ENCODE peak calls at places on chromosomes 3 and 15, in four cellular contexts. One of them, this sample, is unnamed.

GRCh38 chr3:156298938-156299337 is 178.6 kb downstream of the KCNAB1 start:
- DNase-seq in uterus: no peak
- DNase-seq in hepatocyte: no peak
- DNase-seq in PC-3: no peak
- DNase-seq in this sample: peak; percentile 71

GRCh38 chr15:62698646-62699045 is 343.9 kb upstream of the TPM1 start:
- DNase-seq in uterus: no peak
- DNase-seq in hepatocyte: no peak
- DNase-seq in PC-3: no peak
- DNase-seq in this sample: no peak

GRCh38 chr3:186589856-186590579 is 19.5 kb downstream of the DNAJB11 start:
- DNase-seq in uterus: no peak
- DNase-seq in hepatocyte: no peak
- DNase-seq in PC-3: peak; percentile 51
- DNase-seq in this sample: peak; percentile 72

GRCh38 chr3:16222547-16222946 is 42.2 kb downstream of the DPH3 start:
- DNase-seq in hepatocyte: no peak
- DNase-seq in uterus: no peak
- DNase-seq in PC-3: no peak
- DNase-seq in this sample: no peak

GRCh38 chr3:45205126-45205525 is 21.0 kb downstream of the TMEM158 start:
- DNase-seq in PC-3: no peak
- DNase-seq in hepatocyte: no peak
- DNase-seq in uterus: no peak
- DNase-seq in this sample: no peak

GRCh38 chr15:95439812-95440380 is 890.6 kb upstream of the NR2F2 start:
- DNase-seq in uterus: no peak
- DNase-seq in hepatocyte: no peak
- DNase-seq in PC-3: no peak
- DNase-seq in this sample: no peak

GRCh38 chr15:77825546-77825945 is 192.8 kb upstream of the LINGO1 start:
- DNase-seq in uterus: no peak
- DNase-seq in PC-3: no peak
- DNase-seq in hepatocyte: no peak
- DNase-seq in this sample: peak; percentile 60

GRCh38 chr3:49157289-49157688 is 8.8 kb downstream of the CCDC71 start:
- DNase-seq in uterus: no peak
- DNase-seq in PC-3: peak; percentile 38
- DNase-seq in hepatocyte: no peak
- DNase-seq in this sample: no peak

GRCh38 chr15:70281811-70282307 is 184.1 kb upstream of the TLE3 start:
- DNase-seq in uterus: no peak
- DNase-seq in PC-3: peak; percentile 44
- DNase-seq in hepatocyte: no peak
- DNase-seq in this sample: peak; percentile 21

GRCh38 chr15:91192285-91193058 is 92.4 kb downstream of the SV2B start:
- DNase-seq in uterus: no peak
- DNase-seq in PC-3: no peak
- DNase-seq in hepatocyte: no peak
- DNase-seq in this sample: no peak

GRCh38 chr15:99511529-99511864 is 54.3 kb upstream of the MEF2A start:
- DNase-seq in PC-3: no peak
- DNase-seq in uterus: no peak
- DNase-seq in hepatocyte: no peak
- DNase-seq in this sample: no peak

GRCh38 chr15:92656089-92656488 is 514 bp upstream of the FAM174B start:
- DNase-seq in hepatocyte: no peak
- DNase-seq in PC-3: no peak
- DNase-seq in uterus: no peak
- DNase-seq in this sample: no peak

GRCh38 chr15:68699881-68700394 is 120.8 kb downstream of the ANP32A start:
- DNase-seq in PC-3: no peak
- DNase-seq in uterus: peak; percentile 40
- DNase-seq in hepatocyte: no peak
- DNase-seq in this sample: no peak

GRCh38 chr15:91407237-91407889 is 307.3 kb downstream of the SV2B start:
- DNase-seq in PC-3: peak; percentile 67
- DNase-seq in hepatocyte: peak; percentile 59
- DNase-seq in uterus: no peak
- DNase-seq in this sample: no peak

GRCh38 chr3:71130516-71131384 is 452.8 kb downstream of the FOXP1 start:
- DNase-seq in hepatocyte: peak; percentile 73
- DNase-seq in PC-3: peak; percentile 76
- DNase-seq in uterus: peak; percentile 68
- DNase-seq in this sample: peak; percentile 75

GRCh38 chr3:25648107-25648535 is 16.6 kb downstream of the TOP2B start:
- DNase-seq in uterus: peak; percentile 55
- DNase-seq in hepatocyte: peak; percentile 90
- DNase-seq in PC-3: peak; percentile 95
- DNase-seq in this sample: no peak

GRCh38 chr15:83210619-83211018 is 3.0 kb upstream of the HDGFL3 start:
- DNase-seq in hepatocyte: peak; percentile 33
- DNase-seq in uterus: no peak
- DNase-seq in PC-3: peak; percentile 96
- DNase-seq in this sample: no peak

GRCh38 chr3:46987485-46988401 is 8.3 kb downstream of the NBEAL2 start:
- DNase-seq in hepatocyte: peak; percentile 51
- DNase-seq in uterus: no peak
- DNase-seq in PC-3: no peak
- DNase-seq in this sample: peak; percentile 89

GRCh38 chr3:139564290-139564861 is 24.8 kb upstream of the RBP1 start:
- DNase-seq in PC-3: no peak
- DNase-seq in hepatocyte: peak; percentile 29
- DNase-seq in uterus: no peak
- DNase-seq in this sample: no peak
- TF ChIP-seq CTCF in PC-3: peak; percentile 43
- TF ChIP-seq CTCF in hepatocyte: peak; percentile 46
- TF ChIP-seq CTCF in uterus: no peak
- TF ChIP-seq CTCF in this sample: peak; percentile 11

GRCh38 chr15:81887913-81888312 is 157.9 kb downstream of the MEX3B start:
- DNase-seq in hepatocyte: no peak
- DNase-seq in PC-3: peak; percentile 44
- DNase-seq in uterus: peak; percentile 61
- DNase-seq in this sample: no peak
- H3K27ac ChIP-seq in hepatocyte: peak overlapping the region; percentile 53
- H3K27ac ChIP-seq in PC-3: no peak overlapping the region
- H3K27ac ChIP-seq in uterus: peak overlapping the region; percentile 71
- H3K27ac ChIP-seq in this sample: no peak overlapping the region

DNA sequence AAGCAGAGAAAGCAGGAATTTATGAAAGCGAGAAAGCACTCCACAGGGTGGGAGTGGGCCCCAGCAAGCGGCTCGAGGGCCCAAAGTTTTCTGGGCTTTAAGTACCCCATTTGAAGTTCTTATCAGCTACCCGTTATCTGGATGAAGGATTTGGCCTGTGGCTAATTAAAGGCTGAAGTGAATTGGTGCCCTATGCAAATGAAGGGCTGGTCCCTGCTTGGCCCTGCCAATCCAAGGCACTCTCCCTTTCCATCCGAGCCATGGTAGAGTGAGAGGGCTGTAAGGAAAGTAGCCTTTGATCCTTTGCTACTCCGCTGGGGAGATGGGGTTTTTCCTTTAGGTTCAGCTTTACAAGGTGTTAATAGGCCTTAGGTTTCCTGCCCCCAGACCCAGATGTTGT is 469.3 kb upstream of the CFAP20DC start:
- DNase-seq in PC-3: no peak
- DNase-seq in uterus: no peak
- DNase-seq in hepatocyte: no peak
- DNase-seq in this sample: no peak
- H3K36me3 ChIP-seq in PC-3: no peaks in the 10 kb centered on the region
- H3K36me3 ChIP-seq in uterus: no peaks in the 10 kb centered on the region
- H3K36me3 ChIP-seq in hepatocyte: no peaks in the 10 kb centered on the region
- H3K36me3 ChIP-seq in this sample: no peaks in the 10 kb centered on the region

GRCh38 chr15:58077427-58077826 is 11.9 kb upstream of the ALDH1A2 start:
- DNase-seq in PC-3: peak; percentile 40
- DNase-seq in hepatocyte: peak; percentile 40
- DNase-seq in uterus: no peak
- DNase-seq in this sample: no peak
- TF ChIP-seq CTCF in PC-3: peak; percentile 57
- TF ChIP-seq CTCF in hepatocyte: peak; percentile 46
- TF ChIP-seq CTCF in uterus: no peak
- TF ChIP-seq CTCF in this sample: peak; percentile 14

GRCh38 chr3:12560505-12561188 is 3.8 kb downstream of the MKRN2 start:
- DNase-seq in uterus: no peak
- DNase-seq in PC-3: no peak
- DNase-seq in hepatocyte: no peak
- DNase-seq in this sample: no peak
- H3K27ac ChIP-seq in uterus: no peak overlapping the region
- H3K27ac ChIP-seq in PC-3: no peak overlapping the region
- H3K27ac ChIP-seq in hepatocyte: no peak overlapping the region
- H3K27ac ChIP-seq in this sample: no peak overlapping the region

GRCh38 chr15:89835190-89835564 is 20.5 kb upstream of the ANPEP start:
- DNase-seq in uterus: no peak
- DNase-seq in hepatocyte: no peak
- DNase-seq in PC-3: no peak
- DNase-seq in this sample: no peak

GRCh38 chr15:89839424-89839823 is 24.8 kb upstream of the ANPEP start:
- DNase-seq in uterus: no peak
- DNase-seq in hepatocyte: no peak
- DNase-seq in PC-3: no peak
- DNase-seq in this sample: no peak

GRCh38 chr15:89837830-89838178 is 23.2 kb upstream of the ANPEP start:
- DNase-seq in PC-3: no peak
- DNase-seq in hepatocyte: no peak
- DNase-seq in uterus: no peak
- DNase-seq in this sample: no peak

GRCh38 chr15:89836255-89837133 is 21.8 kb upstream of the ANPEP start:
- DNase-seq in PC-3: peak; percentile 89
- DNase-seq in hepatocyte: peak; percentile 70
- DNase-seq in uterus: no peak
- DNase-seq in this sample: no peak

GRCh38 chr15:89837134-89837829 is 22.6 kb upstream of the ANPEP start:
- DNase-seq in hepatocyte: no peak
- DNase-seq in PC-3: peak; percentile 34
- DNase-seq in uterus: no peak
- DNase-seq in this sample: no peak
- H3K36me3 ChIP-seq in hepatocyte: no peaks in the 10 kb centered on the region
- H3K36me3 ChIP-seq in PC-3: peaks cover 46% of the 10 kb centered on the region
- H3K36me3 ChIP-seq in uterus: no peaks in the 10 kb centered on the region
- H3K36me3 ChIP-seq in this sample: peaks cover 33% of the 10 kb centered on the region

DNA sequence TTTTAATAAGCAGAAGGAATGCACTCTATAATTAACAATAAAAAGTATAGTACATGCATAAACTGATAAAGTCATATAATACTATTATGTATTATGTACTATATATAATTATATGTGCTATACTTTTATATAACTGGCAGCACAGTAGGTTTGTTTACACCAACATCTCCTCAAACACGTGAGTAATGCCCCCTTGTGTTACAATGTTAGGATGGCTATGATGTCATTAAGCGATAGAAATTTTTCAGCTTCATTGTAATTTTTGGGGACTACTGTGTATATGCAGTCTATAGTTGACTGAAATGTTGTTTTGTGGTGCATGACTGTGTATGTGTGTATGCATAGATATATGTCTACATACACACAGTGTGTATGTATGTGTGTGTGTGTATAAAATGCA is 100.6 kb downstream of the SLMAP start:
- DNase-seq in hepatocyte: peak; percentile 3
- DNase-seq in PC-3: peak; percentile 33
- DNase-seq in uterus: no peak
- DNase-seq in this sample: no peak
- TF ChIP-seq CTCF in hepatocyte: no peak
- TF ChIP-seq CTCF in PC-3: peak; percentile 37
- TF ChIP-seq CTCF in uterus: no peak
- TF ChIP-seq CTCF in this sample: peak; percentile 15

GRCh38 chr3:42175841-42176240 is 84.7 kb downstream of the TRAK1 start:
- DNase-seq in PC-3: no peak
- DNase-seq in hepatocyte: no peak
- DNase-seq in uterus: no peak
- DNase-seq in this sample: no peak

GRCh38 chr3:42174679-42175660 is 83.8 kb downstream of the TRAK1 start:
- DNase-seq in uterus: no peak
- DNase-seq in hepatocyte: no peak
- DNase-seq in PC-3: no peak
- DNase-seq in this sample: no peak

GRCh38 chr3:42177068-42177800 is 86.1 kb downstream of the TRAK1 start:
- DNase-seq in PC-3: no peak
- DNase-seq in hepatocyte: no peak
- DNase-seq in uterus: no peak
- DNase-seq in this sample: no peak

GRCh38 chr3:42177801-42178150 is 86.6 kb downstream of the TRAK1 start:
- DNase-seq in uterus: no peak
- DNase-seq in hepatocyte: no peak
- DNase-seq in PC-3: no peak
- DNase-seq in this sample: no peak

GRCh38 chr3:42176635-42177034 is 85.5 kb downstream of the TRAK1 start:
- DNase-seq in hepatocyte: no peak
- DNase-seq in PC-3: peak; percentile 58
- DNase-seq in uterus: no peak
- DNase-seq in this sample: no peak
- H3K27ac ChIP-seq in hepatocyte: no peak overlapping the region
- H3K27ac ChIP-seq in PC-3: peak overlapping the region; percentile 29
- H3K27ac ChIP-seq in uterus: no peak overlapping the region
- H3K27ac ChIP-seq in this sample: no peak overlapping the region

GRCh38 chr15:66744610-66745279 is 42.7 kb downstream of the SMAD6 start:
- DNase-seq in PC-3: no peak
- DNase-seq in hepatocyte: no peak
- DNase-seq in uterus: no peak
- DNase-seq in this sample: peak; percentile 35

GRCh38 chr15:66747223-66747622 is 45.2 kb downstream of the SMAD6 start:
- DNase-seq in PC-3: no peak
- DNase-seq in hepatocyte: no peak
- DNase-seq in uterus: no peak
- DNase-seq in this sample: peak; percentile 54

GRCh38 chr15:66747866-66748265 is 45.8 kb downstream of the SMAD6 start:
- DNase-seq in hepatocyte: no peak
- DNase-seq in PC-3: no peak
- DNase-seq in uterus: no peak
- DNase-seq in this sample: no peak

GRCh38 chr15:66745530-66746230 is 43.6 kb downstream of the SMAD6 start:
- DNase-seq in hepatocyte: no peak
- DNase-seq in PC-3: no peak
- DNase-seq in uterus: no peak
- DNase-seq in this sample: peak; percentile 55

DNA sequence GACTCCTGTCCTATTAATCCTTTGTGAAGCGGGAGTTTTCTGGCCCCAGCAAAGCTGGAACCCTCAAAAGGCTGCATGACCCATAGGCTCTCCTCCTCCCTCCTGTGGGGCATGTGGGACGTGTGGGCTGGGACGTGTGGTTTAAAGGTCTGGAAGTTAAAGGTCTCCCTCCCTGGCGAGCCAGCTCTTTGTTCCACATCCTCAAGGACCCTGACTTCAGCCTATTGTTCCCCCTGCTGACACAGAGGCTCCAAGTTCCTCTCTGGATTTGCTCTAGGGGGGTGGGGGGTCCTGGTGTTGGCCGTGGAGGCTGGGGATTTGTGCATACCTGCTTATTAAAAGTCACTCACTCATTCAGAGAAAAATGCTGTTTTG is 44.2 kb downstream of the SMAD6 start:
- DNase-seq in hepatocyte: no peak
- DNase-seq in PC-3: no peak
- DNase-seq in uterus: no peak
- DNase-seq in this sample: no peak
- H3K36me3 ChIP-seq in hepatocyte: no peaks in the 10 kb centered on the region
- H3K36me3 ChIP-seq in PC-3: no peaks in the 10 kb centered on the region
- H3K36me3 ChIP-seq in uterus: no peaks in the 10 kb centered on the region
- H3K36me3 ChIP-seq in this sample: no peaks in the 10 kb centered on the region